ENCODE peak calls at places on chromosomes 1 and 21, in seven cellular contexts. W is tibial artery, U is fibroblast of lung, Y is psoas muscle, O is cardiac muscle cell, Q is mammary epithelial cell, F is neuronal stem cell. Z is an unnamed sample.
A peak's percentile ranks its signal among the peaks of the same experiment; 100 is the strongest.

GRCh38 chr1:94384485-94385353 is 33.5 kb upstream of the ABCD3 start:
- DNase-seq in O (peak; percentile 31), U (no peak), W (no peak), Y (no peak), F (no peak), Q (no peak), Z (no peak)

GRCh38 chr1:202107801-202108731 is 14.7 kb upstream of the GPR37L1 start:
- DNase-seq in O (peak; percentile 19), Q (peak; percentile 60), U (no peak), Y (no peak), F (no peak), W (no peak), Z (no peak)

GRCh38 chr21:34582506-34583150 is 32.3 kb downstream of the RCAN1 start:
- DNase-seq in F (peak; percentile 14), Q (peak; percentile 88), O (peak; percentile 74), W (no peak), Y (no peak), U (peak; percentile 73), Z (no peak)

GRCh38 chr1:53890522-53890941 is 935 bp upstream of the YIPF1 start:
- DNase-seq in O (no peak), W (no peak), Q (peak; percentile 56), F (no peak), U (no peak), Y (no peak), Z (no peak)

GRCh38 chr1:246397046-246397445 is 110.0 kb downstream of the SMYD3 start:
- DNase-seq in O (no peak), Q (no peak), U (no peak), Y (no peak), F (no peak), W (no peak), Z (no peak)

GRCh38 chr1:176789571-176790090 is 326.7 kb downstream of the PAPPA2 start:
- DNase-seq in F (no peak), O (no peak), W (no peak), Q (peak; percentile 26), Y (no peak), U (no peak), Z (no peak)

GRCh38 chr1:154791292-154792278 is 78.5 kb downstream of the KCNN3 start:
- DNase-seq in O (peak; percentile 23), Q (peak; percentile 61), Y (peak; percentile 60), U (peak; percentile 28), F (no peak), W (no peak), Z (peak; percentile 83)

GRCh38 chr21:16821588-16821987 is 691.3 kb upstream of the CXADR start:
- DNase-seq in Y (no peak), O (no peak), Q (no peak), W (no peak), F (no peak), U (no peak), Z (no peak)

GRCh38 chr1:3035871-3036645 is 14.8 kb downstream of the ACTRT2 start:
- DNase-seq in O (no peak), F (no peak), Y (peak; percentile 36), U (no peak), Q (no peak), W (peak; percentile 65), Z (no peak)

GRCh38 chr21:38121888-38122705 is 134.7 kb upstream of the KCNJ15 start:
- DNase-seq in Y (no peak), O (no peak), Q (no peak), U (no peak), F (no peak), W (no peak), Z (no peak)

GRCh38 chr1:31762726-31763670 is 1.1 kb downstream of the ADGRB2 start:
- DNase-seq in Y (peak; percentile 83), F (peak; percentile 72), Q (peak; percentile 43), O (no peak), W (peak; percentile 77), U (peak; percentile 37), Z (peak; percentile 61)

GRCh38 chr1:44212355-44213221 is 683 bp upstream of the DMAP1 start:
- DNase-seq in Y (no peak), U (no peak), O (no peak), F (no peak), W (no peak), Q (no peak), Z (no peak)

GRCh38 chr1:41935226-41935625 is 16.5 kb upstream of the HIVEP3 start:
- DNase-seq in Q (no peak), U (peak; percentile 39), O (peak; percentile 70), W (no peak), F (no peak), Y (no peak), Z (no peak)

GRCh38 chr1:47894718-47895393 is 102.3 kb downstream of the TRABD2B start:
- DNase-seq in F (no peak), U (no peak), O (peak; percentile 17), Y (no peak), Q (peak; percentile 90), W (peak; percentile 85), Z (no peak)

GRCh38 chr1:155871390-155871789 is 12.0 kb downstream of the SYT11 start:
- DNase-seq in Q (peak; percentile 14), O (peak; percentile 44), W (no peak), F (no peak), Y (no peak), U (peak; percentile 32), Z (no peak)

GRCh38 chr1:177858222-177858894 is 111.5 kb downstream of the SEC16B start:
- DNase-seq in Y (no peak), U (peak; percentile 55), Q (no peak), W (no peak), O (peak; percentile 42), F (no peak), Z (peak; percentile 13)

GRCh38 chr1:67836769-67837168 is 3.5 kb upstream of the GNG12 start:
- DNase-seq in F (no peak), U (no peak), Y (no peak), Q (peak; percentile 98), W (no peak), O (no peak), Z (no peak)

GRCh38 chr1:63148825-63149645 is 173.3 kb upstream of the FOXD3 start:
- DNase-seq in U (peak; percentile 56), W (no peak), Y (no peak), O (peak; percentile 78), F (peak; percentile 29), Q (peak; percentile 40), Z (no peak)

GRCh38 chr1:1259119-1259488 is 12.6 kb upstream of the C1QTNF12 start:
- DNase-seq in U (no peak), F (no peak), Y (no peak), Q (no peak), W (no peak), O (no peak), Z (no peak)

GRCh38 chr1:180981596-180982387 is 40.9 kb downstream of the STX6 start:
- DNase-seq in Y (no peak), Q (no peak), U (no peak), W (no peak), F (no peak), O (no peak), Z (no peak)

GRCh38 chr1:152198982-152199381 is 25.0 kb downstream of the HRNR start:
- DNase-seq in U (no peak), W (no peak), Q (no peak), O (no peak), Y (no peak), F (no peak), Z (no peak)

DNA sequence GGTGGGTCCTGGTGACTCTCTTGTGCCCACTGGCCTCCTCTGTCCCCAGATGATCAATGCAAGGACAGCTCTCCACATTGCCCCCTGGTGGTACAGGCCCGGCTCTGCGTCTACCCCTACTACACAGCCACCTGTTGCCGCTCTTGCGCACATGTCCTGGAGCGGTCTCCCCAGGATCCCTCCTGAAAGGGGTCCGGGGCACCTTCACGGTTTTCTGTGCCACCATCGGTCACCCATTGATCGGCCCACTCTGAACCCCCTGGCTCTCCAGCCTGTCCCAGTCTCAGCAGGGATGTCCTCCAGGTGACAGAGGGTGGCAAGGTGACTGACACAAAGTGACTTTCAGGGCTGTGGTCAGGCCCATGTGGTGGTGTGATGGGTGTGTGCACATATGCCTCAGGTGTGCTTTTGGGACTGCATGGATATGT is 10.8 kb downstream of the ADAMTSL4 start:
- DNase-seq in F (peak; percentile 74), W (peak; percentile 89), U (peak; percentile 64), Y (peak; percentile 89), Q (no peak), O (peak; percentile 62), Z (peak; percentile 72)
- H3K4me1 ChIP-seq in F (peaks cover 30% of the 10 kb centered on the region), W (peaks cover 12% of the 10 kb centered on the region), U (peaks cover 37% of the 10 kb centered on the region), Y (peaks cover 47% of the 10 kb centered on the region), Q (peaks cover 55% of the 10 kb centered on the region), O (peaks cover 31% of the 10 kb centered on the region), Z (peaks cover 37% of the 10 kb centered on the region)

GRCh38 chr1:230487773-230488428 is 61.8 kb upstream of the PGBD5 start:
- DNase-seq in U (no peak), F (no peak), O (no peak), Y (no peak), W (no peak), Q (no peak), Z (no peak)
- H3K27ac ChIP-seq in U (no peak overlapping the region), F (no peak overlapping the region), O (no peak overlapping the region), Y (no peak overlapping the region), W (no peak overlapping the region), Q (no peak overlapping the region), Z (no peak overlapping the region)

GRCh38 chr1:203720253-203720652 is 44.7 kb upstream of the LAX1 start:
- DNase-seq in Q (no peak), F (no peak), Y (no peak), W (no peak), U (no peak), O (no peak), Z (no peak)

GRCh38 chr1:203711251-203712007 is 53.6 kb upstream of the LAX1 start:
- DNase-seq in W (no peak), Y (no peak), F (no peak), Q (no peak), O (no peak), U (no peak), Z (no peak)

GRCh38 chr1:203722925-203723324 is 42.1 kb upstream of the LAX1 start:
- DNase-seq in U (no peak), F (no peak), Q (no peak), O (no peak), Y (no peak), W (no peak), Z (no peak)

GRCh38 chr1:203713125-203713524 is 51.9 kb upstream of the LAX1 start:
- DNase-seq in U (no peak), Q (no peak), W (no peak), Y (no peak), F (no peak), O (no peak), Z (no peak)

DNA sequence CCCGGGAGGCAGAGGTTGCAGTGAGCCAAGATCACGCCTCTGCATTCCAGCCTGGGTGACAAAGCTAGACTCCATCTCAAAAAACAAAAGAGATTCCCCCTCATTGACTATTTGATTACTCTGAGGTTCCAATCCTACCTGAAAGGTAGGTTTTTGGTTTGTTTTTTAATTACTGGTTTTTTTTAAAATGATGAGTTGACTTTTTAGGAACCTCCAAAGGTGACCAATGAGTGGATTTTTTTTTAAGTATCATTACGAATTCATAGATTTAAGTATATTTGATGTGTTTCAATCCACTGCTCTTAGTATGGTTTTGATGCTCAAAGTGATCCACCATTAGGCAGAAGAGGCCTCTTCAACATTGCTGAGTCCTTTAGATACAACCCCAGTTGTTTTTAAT is 47.9 kb upstream of the LAX1 start:
- DNase-seq in W (no peak), Y (no peak), O (no peak), U (no peak), F (no peak), Q (no peak), Z (no peak)
- H3K36me3 ChIP-seq in W (peaks cover 79% of the 10 kb centered on the region), Y (peaks cover 10% of the 10 kb centered on the region), O (peaks cover 47% of the 10 kb centered on the region), U (peaks cover 34% of the 10 kb centered on the region), F (peaks cover 13% of the 10 kb centered on the region), Q (peaks cover 22% of the 10 kb centered on the region), Z (no peaks in the 10 kb centered on the region)

DNA sequence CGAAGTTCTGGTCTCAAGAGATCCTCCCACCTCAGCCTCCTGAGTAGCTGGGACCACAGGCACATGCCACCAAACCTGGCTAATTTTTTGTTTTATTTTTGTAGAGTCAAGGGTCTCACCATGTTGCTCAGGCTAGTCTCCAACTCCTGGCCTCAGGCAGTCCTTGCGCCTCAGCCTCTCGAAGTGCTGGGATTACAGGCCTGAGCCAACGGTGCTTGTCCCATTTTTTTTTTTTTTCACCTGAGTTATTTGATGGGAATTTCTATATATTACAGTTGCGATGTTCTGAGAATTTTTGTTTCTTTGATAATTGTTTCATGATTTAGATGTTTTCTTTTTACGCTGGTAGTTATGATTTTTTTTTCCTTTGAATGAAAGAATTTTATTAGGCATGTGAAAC is 2.5 kb downstream of the RABGAP1L start:
- DNase-seq in Q (no peak), O (no peak), Y (no peak), W (no peak), F (no peak), U (no peak), Z (no peak)
- H3K4me1 ChIP-seq in Q (peaks cover 28% of the 10 kb centered on the region), O (peaks cover 6% of the 10 kb centered on the region), Y (peaks cover 12% of the 10 kb centered on the region), W (no peaks in the 10 kb centered on the region), F (peaks cover 2% of the 10 kb centered on the region), U (no peaks in the 10 kb centered on the region), Z (no peaks in the 10 kb centered on the region)